ENCODE peak calls at places on chromosomes 4 and X, in five cellular contexts. One of them, this sample, is unnamed.

GRCh38 chr4:7759221-7759620 is 180.4 kb downstream of the AFAP1 start:
- DNase-seq in NCI-H82: no peak
- DNase-seq in iris pigment epithelial cell: no peak
- DNase-seq in amygdala: no peak
- DNase-seq in nephron progenitor cell: no peak
- DNase-seq in this sample: peak

GRCh38 chrX:96843566-96843965 is 40.1 kb upstream of the RPA4 start:
- DNase-seq in iris pigment epithelial cell: peak
- DNase-seq in NCI-H82: no peak
- DNase-seq in nephron progenitor cell: peak
- DNase-seq in amygdala: no peak
- DNase-seq in this sample: no peak

GRCh38 chr4:83075271-83075670 is 39.3 kb downstream of the PLAC8 start:
- DNase-seq in amygdala: no peak
- DNase-seq in iris pigment epithelial cell: peak
- DNase-seq in nephron progenitor cell: no peak
- DNase-seq in NCI-H82: no peak
- DNase-seq in this sample: no peak

GRCh38 chr4:56995525-56995924 is 16.8 kb downstream of the POLR2B start:
- DNase-seq in NCI-H82: no peak
- DNase-seq in amygdala: peak
- DNase-seq in nephron progenitor cell: no peak
- DNase-seq in iris pigment epithelial cell: peak
- DNase-seq in this sample: no peak

GRCh38 chrX:6021316-6022091 is 207.2 kb downstream of the NLGN4X start:
- DNase-seq in amygdala: peak
- DNase-seq in NCI-H82: peak
- DNase-seq in iris pigment epithelial cell: peak
- DNase-seq in nephron progenitor cell: peak
- DNase-seq in this sample: no peak

GRCh38 chr4:140374130-140374477 is 658 bp downstream of the SCOC start:
- DNase-seq in iris pigment epithelial cell: no peak
- DNase-seq in nephron progenitor cell: no peak
- DNase-seq in amygdala: no peak
- DNase-seq in NCI-H82: no peak
- DNase-seq in this sample: no peak

GRCh38 chrX:147476008-147476407 is 435.7 kb upstream of the FMR1 start:
- DNase-seq in amygdala: no peak
- DNase-seq in iris pigment epithelial cell: peak
- DNase-seq in nephron progenitor cell: peak
- DNase-seq in NCI-H82: peak
- DNase-seq in this sample: no peak

GRCh38 chr4:72525938-72526337 is 43.1 kb downstream of the ADAMTS3 start:
- DNase-seq in nephron progenitor cell: no peak
- DNase-seq in NCI-H82: no peak
- DNase-seq in iris pigment epithelial cell: peak
- DNase-seq in amygdala: peak
- DNase-seq in this sample: no peak

GRCh38 chr4:6576512-6576911 is 1.5 kb downstream of the MAN2B2 start:
- DNase-seq in NCI-H82: no peak
- DNase-seq in iris pigment epithelial cell: no peak
- DNase-seq in amygdala: no peak
- DNase-seq in nephron progenitor cell: no peak
- DNase-seq in this sample: no peak

GRCh38 chrX:150856101-150856500 is 42.4 kb downstream of the CD99L2 start:
- DNase-seq in amygdala: no peak
- DNase-seq in NCI-H82: no peak
- DNase-seq in nephron progenitor cell: no peak
- DNase-seq in iris pigment epithelial cell: peak
- DNase-seq in this sample: no peak

GRCh38 chr4:165986956-165987698 is 114.1 kb downstream of the TLL1 start:
- DNase-seq in NCI-H82: no peak
- DNase-seq in amygdala: no peak
- DNase-seq in nephron progenitor cell: no peak
- DNase-seq in iris pigment epithelial cell: no peak
- DNase-seq in this sample: no peak

GRCh38 chr4:57426779-57427395 is 316.7 kb upstream of the IGFBP7 start:
- DNase-seq in iris pigment epithelial cell: peak
- DNase-seq in amygdala: peak
- DNase-seq in nephron progenitor cell: peak
- DNase-seq in NCI-H82: peak
- DNase-seq in this sample: no peak

GRCh38 chrX:69031971-69032391 is 133.3 kb downstream of the PJA1 start:
- DNase-seq in amygdala: no peak
- DNase-seq in NCI-H82: no peak
- DNase-seq in iris pigment epithelial cell: no peak
- DNase-seq in nephron progenitor cell: no peak
- DNase-seq in this sample: no peak